ENCODE peak calls at places on chromosomes 13 and 19, in five cellular contexts. R, U, Q, T and C are unnamed samples.

GRCh38 chr13:84037937-84038464 is 155.7 kb upstream of the SLITRK1 start:
- DNase-seq in U (no peak), T (no peak), Q (peak), R (no peak), C (no peak)

GRCh38 chr19:17949956-17950309 is 17.0 kb upstream of the KCNN1 start:
- DNase-seq in Q (no peak), R (no peak), U (no peak), T (no peak), C (no peak)

GRCh38 chr19:39970424-39970673 is 616 bp upstream of the PSMC4 start:
- DNase-seq in Q (no peak), T (no peak), R (no peak), U (peak), C (no peak)

GRCh38 chr13:35600137-35600536 is 123.6 kb upstream of the MAB21L1 start:
- DNase-seq in U (peak), T (no peak), R (no peak), Q (no peak), C (no peak)

GRCh38 chr19:40960062-40960685 is 30.9 kb upstream of the CYP2B6 start:
- DNase-seq in Q (peak), U (no peak), R (no peak), T (no peak), C (no peak)

GRCh38 chr13:107347641-107348369 is 779.9 kb upstream of the ARGLU1 start:
- DNase-seq in R (no peak), U (no peak), Q (no peak), T (no peak), C (no peak)

GRCh38 chr13:24199016-24199415 is 38.5 kb downstream of the SPATA13 start:
- DNase-seq in R (no peak), U (peak), Q (no peak), T (no peak), C (no peak)

GRCh38 chr13:31927219-31927653 is 104.3 kb upstream of the FRY start:
- DNase-seq in T (no peak), R (no peak), Q (no peak), U (no peak), C (no peak)

GRCh38 chr13:80131204-80131603 is 209.7 kb downstream of the SPRY2 start:
- DNase-seq in R (peak), T (peak), Q (no peak), U (peak), C (no peak)

GRCh38 chr13:38687246-38688229 is 661 bp downstream of the FREM2 start:
- DNase-seq in T (no peak), U (no peak), R (no peak), Q (peak), C (no peak)

GRCh38 chr19:33447336-33448158 is 74.0 kb downstream of the CEBPG start:
- DNase-seq in R (no peak), Q (peak), T (peak), U (no peak), C (no peak)

GRCh38 chr13:90177519-90177918 is 1170.0 kb upstream of the MIR17HG start:
- DNase-seq in T (no peak), Q (no peak), U (no peak), R (no peak), C (no peak)

GRCh38 chr19:35618857-35619256 is 6.3 kb downstream of the HAUS5 start:
- DNase-seq in T (no peak), R (no peak), U (no peak), Q (peak), C (no peak)

GRCh38 chr13:106911602-106912001 is 343.7 kb upstream of the ARGLU1 start:
- DNase-seq in T (no peak), U (no peak), R (no peak), Q (no peak), C (no peak)

GRCh38 chr19:46621191-46622117 is 3.4 kb downstream of the PTGIR start:
- DNase-seq in R (peak), Q (peak), T (no peak), U (no peak), C (no peak)

GRCh38 chr13:51125495-51126226 is 14.6 kb upstream of the C13orf42 start:
- DNase-seq in Q (peak), T (peak), U (peak), R (no peak), C (no peak)

GRCh38 chr19:50694815-50695145 is 24.8 kb downstream of the SHANK1 start:
- DNase-seq in T (no peak), R (no peak), Q (no peak), U (no peak), C (no peak)

GRCh38 chr13:108929532-108929931 is 300.1 kb downstream of the MYO16 start:
- DNase-seq in Q (no peak), R (no peak), T (no peak), U (peak), C (no peak)

GRCh38 chr19:46392252-46392801 is 21.0 kb downstream of the CCDC8 start:
- DNase-seq in Q (peak), R (no peak), T (no peak), U (peak), C (no peak)

GRCh38 chr13:95533545-95534135 is 18.9 kb upstream of the CLDN10 start:
- DNase-seq in T (no peak), R (no peak), Q (no peak), U (no peak), C (no peak)

GRCh38 chr19:54136086-54136863 is 1.3 kb upstream of the CNOT3 start:
- DNase-seq in T (no peak), U (peak), Q (peak), R (no peak), C (peak)

GRCh38 chr13:48078251-48078656 is 16.6 kb downstream of the MED4 start:
- DNase-seq in Q (no peak), U (no peak), R (no peak), T (no peak), C (peak)

GRCh38 chr19:30733826-30734550 is 361.8 kb downstream of the ZNF536 start:
- DNase-seq in Q (no peak), R (no peak), U (no peak), T (no peak), C (no peak)

GRCh38 chr19:3556423-3556977 is 886 bp downstream of the MFSD12 start:
- DNase-seq in T (no peak), U (no peak), R (no peak), Q (peak), C (no peak)

GRCh38 chr13:37906880-37907279 is 37.3 kb upstream of the TRPC4 start:
- DNase-seq in R (no peak), Q (no peak), U (no peak), T (no peak), C (no peak)

GRCh38 chr13:43516401-43516826 is 270.4 kb downstream of the ENOX1 start:
- DNase-seq in T (no peak), R (no peak), Q (no peak), U (peak), C (no peak)
- TF ChIP-seq CTCF in T (no peak), R (no peak), Q (no peak), U (peak), C (no peak)

GRCh38 chr13:41059466-41059865 is 1.8 kb upstream of the WBP4 start:
- DNase-seq in U (peak), T (no peak), Q (peak), R (no peak), C (no peak)

GRCh38 chr13:41058229-41059070 is 2.9 kb upstream of the WBP4 start:
- DNase-seq in Q (no peak), R (no peak), U (no peak), T (no peak), C (no peak)

GRCh38 chr13:41061075-41061913 is at the start of gene WBP4:
- DNase-seq in Q (peak), R (peak), T (peak), U (peak), C (peak)

GRCh38 chr13:41060723-41061074 is 610 bp upstream of the WBP4 start:
- DNase-seq in R (no peak), Q (peak), U (peak), T (peak), C (no peak)

GRCh38 chr13:41059896-41060722 is 1.2 kb upstream of the WBP4 start:
- DNase-seq in Q (peak), U (peak), R (peak), T (peak), C (peak)
- H3K4me3 ChIP-seq in Q (peak), U (peak), R (peak), T (peak), C (peak)

GRCh38 chr19:11887618-11888531 is at the start of gene ZNF69:
- DNase-seq in U (peak), T (peak), R (peak), Q (peak), C (no peak)
- TF ChIP-seq CTCF in U (peak), T (peak), R (peak), Q (no peak), C (no peak)

GRCh38 chr19:5968431-5969373 is 9.2 kb downstream of the RANBP3 start:
- DNase-seq in Q (peak), T (no peak), U (no peak), R (no peak), C (no peak)
- H3K4me3 ChIP-seq in Q (no peak), T (peak), U (no peak), R (peak), C (no peak)